ENCODE peak calls at places on chromosomes 11 and 22, in ten cellular contexts. E, K, R, W, Y, M, H, V, C and I are unnamed samples.

GRCh38 chr11:33635161-33635560 is 65.5 kb downstream of the C11orf91 start:
- DNase-seq in E (no peak), K (peak), R (no peak), W (no peak), Y (no peak), M (no peak), H (peak), V (no peak), C (peak), I (peak)

GRCh38 chr22:25114369-25115362 is 85.0 kb upstream of the CRYBB3 start:
- DNase-seq in E (no peak), K (no peak), R (no peak), W (no peak), Y (peak), M (no peak), H (no peak), V (no peak), C (no peak), I (no peak)

GRCh38 chr11:111540114-111540920 is at the start of gene LAYN:
- DNase-seq in E (peak), K (peak), R (peak), W (no peak), Y (no peak), M (peak), H (no peak), V (no peak), C (peak), I (peak)

GRCh38 chr11:70517996-70518907 is 119.9 kb downstream of the CTTN start:
- DNase-seq in E (no peak), K (no peak), R (no peak), W (peak), Y (no peak), M (no peak), H (peak), V (no peak), C (peak), I (peak)

GRCh38 chr22:20430641-20431519 is 6.7 kb downstream of the SCARF2 start:
- DNase-seq in E (peak), K (no peak), R (no peak), W (no peak), Y (peak), M (no peak), H (no peak), V (peak), C (no peak), I (peak)

GRCh38 chr11:119505861-119506260 is 82.9 kb upstream of the THY1 start:
- DNase-seq in E (peak), K (no peak), R (no peak), W (no peak), Y (no peak), M (no peak), H (no peak), V (no peak), C (no peak), I (peak)

GRCh38 chr11:46234261-46234660 is 43.2 kb upstream of the CREB3L1 start:
- DNase-seq in E (peak), K (no peak), R (no peak), W (no peak), Y (no peak), M (no peak), H (no peak), V (no peak), C (no peak), I (no peak)

GRCh38 chr11:15651782-15652181 is 537.1 kb downstream of the INSC start:
- DNase-seq in E (no peak), K (no peak), R (no peak), W (no peak), Y (peak), M (no peak), H (no peak), V (no peak), C (peak), I (no peak)

GRCh38 chr22:46849951-46850350 is 87.5 kb downstream of the TBC1D22A start:
- DNase-seq in E (no peak), K (no peak), R (no peak), W (no peak), Y (no peak), M (no peak), H (no peak), V (no peak), C (no peak), I (no peak)

GRCh38 chr11:83918471-83918870 is 632.3 kb upstream of the CCDC90B start:
- DNase-seq in E (no peak), K (no peak), R (no peak), W (no peak), Y (no peak), M (no peak), H (no peak), V (no peak), C (no peak), I (no peak)

GRCh38 chr11:66465371-66466224 is 1.1 kb upstream of the PELI3 start:
- DNase-seq in E (no peak), K (no peak), R (no peak), W (no peak), Y (no peak), M (no peak), H (no peak), V (no peak), C (no peak), I (no peak)

GRCh38 chr11:77287615-77288273 is 13.7 kb downstream of the GDPD4 start:
- DNase-seq in E (no peak), K (no peak), R (no peak), W (no peak), Y (no peak), M (no peak), H (peak), V (no peak), C (peak), I (peak)

GRCh38 chr11:11010624-11011127 is 152.8 kb upstream of the ZBED5 start:
- DNase-seq in E (peak), K (no peak), R (no peak), W (no peak), Y (no peak), M (peak), H (no peak), V (peak), C (peak), I (peak)

GRCh38 chr22:19817561-19818263 is 37.0 kb downstream of the GNB1L start:
- DNase-seq in E (peak), K (no peak), R (no peak), W (no peak), Y (peak), M (no peak), H (no peak), V (no peak), C (no peak), I (no peak)

GRCh38 chr11:110355011-110355744 is 58.8 kb upstream of the RDX start:
- DNase-seq in E (no peak), K (no peak), R (no peak), W (no peak), Y (no peak), M (peak), H (no peak), V (no peak), C (no peak), I (no peak)

GRCh38 chr11:35277827-35278226 is 138.9 kb downstream of the CD44 start:
- DNase-seq in E (no peak), K (no peak), R (no peak), W (no peak), Y (no peak), M (no peak), H (no peak), V (no peak), C (no peak), I (no peak)

GRCh38 chr22:30315962-30316576 is 10.7 kb downstream of the TBC1D10A start:
- DNase-seq in E (no peak), K (no peak), R (no peak), W (no peak), Y (no peak), M (no peak), H (no peak), V (no peak), C (no peak), I (no peak)

GRCh38 chr11:110198031-110198729 is 98.2 kb downstream of the RDX start:
- DNase-seq in E (no peak), K (no peak), R (no peak), W (no peak), Y (no peak), M (no peak), H (no peak), V (no peak), C (peak), I (peak)

GRCh38 chr11:9169595-9170295 is 78.3 kb upstream of the SCUBE2 start:
- DNase-seq in E (no peak), K (no peak), R (no peak), W (no peak), Y (no peak), M (no peak), H (no peak), V (no peak), C (peak), I (no peak)

GRCh38 chr22:48893288-48894063 is 934.2 kb downstream of the BRD1 start:
- DNase-seq in E (no peak), K (no peak), R (no peak), W (no peak), Y (no peak), M (no peak), H (no peak), V (no peak), C (no peak), I (no peak)

GRCh38 chr11:62974848-62975522 is 9.8 kb downstream of the SLC22A6 start:
- DNase-seq in E (no peak), K (no peak), R (no peak), W (no peak), Y (peak), M (peak), H (no peak), V (peak), C (peak), I (no peak)

GRCh38 chr22:19480789-19481188 is 1.1 kb downstream of the CDC45 start:
- DNase-seq in E (no peak), K (no peak), R (no peak), W (no peak), Y (no peak), M (no peak), H (no peak), V (no peak), C (no peak), I (no peak)

GRCh38 chr11:15580056-15580774 is 465.5 kb downstream of the INSC start:
- DNase-seq in E (no peak), K (no peak), R (no peak), W (no peak), Y (no peak), M (no peak), H (no peak), V (no peak), C (no peak), I (no peak)

GRCh38 chr22:46078241-46079092 is 71.9 kb upstream of the PPARA start:
- DNase-seq in E (no peak), K (peak), R (no peak), W (no peak), Y (no peak), M (no peak), H (peak), V (no peak), C (peak), I (peak)